ENCODE peak calls at places on chromosomes 16 and 17, in six cellular contexts. K is right lobe of liver, L is psoas muscle, T is HCT116, E is fibroblast of the aortic adventitia, G is breast epithelium. A is an unnamed sample.

GRCh38 chr16:23857901-23858300 is 22.1 kb downstream of the PRKCB start:
- DNase-seq in K (no peak), E (no peak), L (no peak), T (no peak), G (no peak), A (no peak)

GRCh38 chr17:28008526-28008925 is 34.0 kb upstream of the NLK start:
- DNase-seq in E (peak; percentile 66), K (no peak), T (peak; percentile 8), G (no peak), L (no peak), A (peak; percentile 66)

GRCh38 chr16:56610017-56610608 is 1.7 kb downstream of the MT2A start:
- DNase-seq in G (no peak), T (peak; percentile 75), L (peak; percentile 81), E (peak; percentile 90), K (peak; percentile 81), A (peak; percentile 95)

GRCh38 chr16:53881371-53881770 is 177.4 kb downstream of the FTO start:
- DNase-seq in L (no peak), K (no peak), E (peak; percentile 89), T (peak; percentile 44), G (no peak), A (peak; percentile 38)

GRCh38 chr16:71357681-71358080 is 842 bp upstream of the CALB2 start:
- DNase-seq in T (no peak), K (no peak), L (no peak), G (no peak), E (no peak), A (no peak)

GRCh38 chr17:78343433-78344201 is 16.3 kb downstream of the SOCS3 start:
- DNase-seq in L (no peak), E (no peak), T (no peak), G (no peak), K (no peak), A (no peak)

GRCh38 chr16:1037023-1037933 is 35.3 kb upstream of the SSTR5 start:
- DNase-seq in E (no peak), T (no peak), L (no peak), K (no peak), G (no peak), A (no peak)

GRCh38 chr17:231966-232807 is 50.7 kb upstream of the DOC2B start:
- DNase-seq in G (peak; percentile 46), T (no peak), E (no peak), L (peak; percentile 42), K (no peak), A (no peak)

GRCh38 chr17:75610103-75610984 is 22.7 kb downstream of the MYO15B start:
- DNase-seq in K (no peak), T (no peak), E (no peak), L (peak; percentile 26), G (no peak), A (no peak)

GRCh38 chr17:65749479-65749878 is 188.0 kb upstream of the AXIN2 start:
- DNase-seq in T (peak; percentile 66), L (no peak), E (peak; percentile 67), G (no peak), K (no peak), A (peak; percentile 51)

GRCh38 chr17:50935201-50936124 is 69.3 kb upstream of the TOB1 start:
- DNase-seq in K (peak; percentile 95), G (peak; percentile 84), E (no peak), T (no peak), L (peak; percentile 97), A (no peak)

GRCh38 chr17:74337834-74338500 is 11.9 kb downstream of the KIF19 start:
- DNase-seq in K (no peak), E (no peak), G (no peak), T (no peak), L (no peak), A (no peak)

GRCh38 chr16:590165-590874 is 454 bp downstream of the RAB40C start:
- DNase-seq in L (peak; percentile 75), K (peak; percentile 65), T (no peak), E (peak; percentile 35), G (no peak), A (peak; percentile 48)

GRCh38 chr17:43043306-43043705 is 18.3 kb downstream of the RND2 start:
- DNase-seq in T (no peak), G (no peak), E (peak; percentile 10), K (no peak), L (no peak), A (peak; percentile 30)

GRCh38 chr16:4525634-4526277 is 12.8 kb downstream of the CDIP1 start:
- DNase-seq in L (no peak), G (no peak), T (no peak), K (no peak), E (no peak), A (peak; percentile 51)

GRCh38 chr16:4533490-4533889 is 5.1 kb downstream of the CDIP1 start:
- DNase-seq in T (no peak), K (no peak), E (no peak), G (no peak), L (no peak), A (no peak)

GRCh38 chr16:4532238-4532637 is 6.3 kb downstream of the CDIP1 start:
- DNase-seq in G (no peak), E (no peak), K (no peak), T (no peak), L (no peak), A (no peak)

GRCh38 chr16:4531816-4532215 is 6.8 kb downstream of the CDIP1 start:
- DNase-seq in L (no peak), T (no peak), K (no peak), E (no peak), G (no peak), A (no peak)

GRCh38 chr16:4529085-4530060 is 9.2 kb downstream of the CDIP1 start:
- DNase-seq in T (no peak), K (no peak), L (no peak), G (no peak), E (peak; percentile 31), A (no peak)
- TF ChIP-seq CTCF in T (no peak), K (no peak), L (no peak), G (no peak), E (peak; percentile 18), A (no peak)

GRCh38 chr17:15341966-15342365 is 569 bp upstream of the TEKT3 start:
- DNase-seq in E (no peak), G (no peak), L (no peak), K (no peak), T (no peak), A (no peak)

GRCh38 chr17:15340966-15341365 is 431 bp downstream of the TEKT3 start:
- DNase-seq in E (no peak), L (no peak), G (no peak), K (no peak), T (no peak), A (no peak)

GRCh38 chr17:15342460-15342859 is 1.1 kb upstream of the TEKT3 start:
- DNase-seq in E (peak; percentile 12), G (no peak), K (no peak), T (no peak), L (no peak), A (no peak)

GRCh38 chr17:15343749-15344148 is 2.4 kb upstream of the TEKT3 start:
- DNase-seq in E (peak; percentile 14), T (no peak), K (no peak), G (no peak), L (no peak), A (peak; percentile 39)

GRCh38 chr17:15341385-15341849 is at the start of gene TEKT3:
- DNase-seq in L (peak; percentile 93), G (peak; percentile 89), E (peak; percentile 46), K (peak; percentile 75), T (no peak), A (peak; percentile 87)
- H3K4me3 ChIP-seq in L (peak within 1 kb of the TSS; percentile 73), G (peak within 1 kb of the TSS; percentile 53), E (peak within 1 kb of the TSS; percentile 57), K (peak within 1 kb of the TSS; percentile 44), T (no peak within 1 kb of the TSS), A (peak within 1 kb of the TSS; percentile 45)

DNA sequence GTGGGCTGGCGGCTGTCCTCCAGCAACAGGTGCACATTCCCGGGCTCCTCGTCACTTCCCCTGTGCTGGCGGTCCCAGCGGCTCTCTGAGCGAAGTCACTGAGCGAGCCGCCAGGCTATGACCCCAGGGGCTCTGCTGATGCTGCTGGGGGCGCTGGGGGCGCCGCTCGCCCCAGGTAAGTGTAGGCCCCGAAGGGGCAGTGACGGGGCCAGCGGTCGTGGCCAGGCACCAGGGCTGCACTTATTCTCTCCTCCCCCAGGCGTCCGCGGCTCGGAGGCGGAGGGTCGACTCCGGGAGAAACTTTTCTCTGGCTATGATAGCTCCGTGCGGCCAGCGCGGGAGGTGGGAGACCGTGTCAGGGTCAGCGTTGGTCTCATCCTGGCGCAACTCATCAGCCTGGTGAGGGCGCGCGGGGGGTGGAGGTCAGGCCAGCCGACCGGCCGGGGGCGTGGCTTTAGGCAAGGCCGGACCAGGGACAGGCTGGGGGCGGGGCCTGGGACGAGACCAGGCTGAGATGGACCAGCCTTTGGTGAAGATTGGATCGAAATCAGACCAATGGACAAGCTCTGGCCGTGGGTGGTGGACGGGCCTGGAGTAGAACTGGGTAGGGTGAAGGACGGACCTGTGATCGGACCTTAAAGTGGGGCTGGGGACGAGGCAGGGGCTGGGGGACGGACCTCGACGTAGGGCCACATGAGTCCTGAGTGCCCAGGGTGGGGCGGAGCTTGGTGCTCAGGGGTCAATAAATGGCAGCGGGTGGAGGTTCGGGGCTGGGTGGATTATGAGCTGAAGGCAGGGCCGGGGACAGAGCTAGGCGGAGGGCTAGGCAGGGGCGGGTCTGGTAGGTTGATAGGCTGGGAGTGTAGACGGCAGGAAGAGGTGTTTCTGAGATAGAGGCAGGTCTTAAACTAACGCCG is at the start of gene CHRNB1:
- DNase-seq in T (peak; percentile 52), E (no peak), L (peak; percentile 95), K (peak; percentile 95), G (no peak), A (peak; percentile 69)
- TF ChIP-seq CTCF in T (no peak), E (no peak), L (peak; percentile 10), K (no peak), G (no peak), A (no peak)

GRCh38 chr17:40316571-40317344 is 7.8 kb downstream of the RARA start:
- DNase-seq in K (peak; percentile 84), G (peak; percentile 83), L (peak; percentile 84), E (peak; percentile 70), T (peak; percentile 40), A (peak; percentile 95)

GRCh38 chr17:40314557-40314953 is 5.6 kb downstream of the RARA start:
- DNase-seq in G (peak; percentile 98), L (peak; percentile 98), E (peak; percentile 81), K (peak; percentile 86), T (peak; percentile 95), A (peak; percentile 97)

GRCh38 chr17:40317345-40317873 is 8.4 kb downstream of the RARA start:
- DNase-seq in K (peak; percentile 54), L (peak; percentile 75), G (no peak), T (peak; percentile 46), E (peak; percentile 72), A (peak; percentile 64)

GRCh38 chr17:40315206-40315605 is 6.2 kb downstream of the RARA start:
- DNase-seq in E (no peak), T (no peak), G (peak; percentile 10), L (peak; percentile 8), K (peak; percentile 12), A (no peak)

DNA sequence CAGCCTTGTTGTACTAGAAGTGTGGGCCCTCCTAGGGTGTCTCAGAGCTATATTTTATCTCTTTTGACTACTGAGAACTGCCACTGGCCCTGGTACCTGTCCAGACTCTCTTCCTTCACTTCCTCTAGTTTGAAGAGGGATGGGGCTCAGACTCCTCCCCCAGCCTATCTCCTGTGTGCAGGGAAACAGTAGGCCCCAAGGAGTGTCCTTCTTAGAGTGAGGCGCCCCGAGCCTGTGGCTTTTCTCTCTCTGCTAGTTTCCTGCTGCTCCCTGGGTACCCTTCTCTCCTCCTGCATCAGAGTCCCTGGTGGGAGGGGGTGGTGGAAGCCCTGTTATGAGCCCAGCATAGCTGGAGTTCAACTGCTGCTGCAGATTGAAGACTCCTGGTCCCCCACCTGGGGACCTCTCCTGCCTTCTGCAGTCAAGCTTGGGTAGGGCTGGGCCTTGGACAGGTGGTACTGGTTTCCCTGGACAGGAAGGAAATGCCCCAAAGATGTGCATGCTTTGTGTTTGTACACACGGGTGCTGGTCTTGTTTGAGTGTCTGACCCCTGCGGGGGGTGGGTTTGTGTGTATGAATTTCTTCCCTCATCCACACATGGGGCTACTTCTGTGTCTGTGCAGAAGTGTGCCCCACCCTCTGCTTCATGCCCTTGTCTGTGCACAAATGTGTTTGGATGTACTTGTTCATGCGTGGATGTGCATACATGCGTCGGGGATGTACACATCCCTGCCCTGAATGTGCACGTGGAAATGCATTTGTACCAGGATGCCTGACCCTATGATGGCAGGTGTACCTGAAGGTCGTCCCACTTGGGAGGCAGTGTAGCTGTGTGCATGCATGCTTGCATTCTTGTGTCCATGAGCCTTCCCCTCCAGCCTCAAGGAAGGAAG is 6.9 kb downstream of the RARA start:
- DNase-seq in K (peak; percentile 50), E (no peak), L (peak; percentile 54), G (no peak), T (no peak), A (peak; percentile 29)
- H3K4me3 ChIP-seq in K (peak overlapping the region; percentile 93), E (peak overlapping the region; percentile 17), L (peak overlapping the region; percentile 95), G (no peak overlapping the region), T (peak overlapping the region; percentile 94), A (no peak overlapping the region)